ENCODE peak calls at places on chromosomes 6 and 20, in seven cellular contexts. I, R, C, V, U, F and T are unnamed samples.

GRCh38 chr20:63696311-63696627 is 183 bp upstream of the TNFRSF6B start:
- DNase-seq in I (peak; percentile 82), R (peak; percentile 40), C (peak; percentile 62), V (peak; percentile 61), U (peak; percentile 44), F (no peak), T (peak; percentile 73)

GRCh38 chr20:10611357-10611756 is 62.4 kb downstream of the JAG1 start:
- DNase-seq in I (peak; percentile 84), R (no peak), C (peak; percentile 75), V (peak; percentile 48), U (peak; percentile 63), F (no peak), T (peak; percentile 35)

GRCh38 chr6:56849876-56850275 is 105.0 kb upstream of the BEND6 start:
- DNase-seq in I (peak; percentile 65), R (no peak), C (peak; percentile 22), V (no peak), U (peak; percentile 89), F (no peak), T (no peak)

GRCh38 chr6:88869263-88870023 is 94.0 kb downstream of the RNGTT start:
- DNase-seq in I (no peak), R (no peak), C (no peak), V (peak; percentile 57), U (peak; percentile 40), F (no peak), T (no peak)

GRCh38 chr6:83226517-83226916 is 33.4 kb downstream of the RWDD2A start:
- DNase-seq in I (no peak), R (no peak), C (no peak), V (peak; percentile 7), U (no peak), F (no peak), T (no peak)

GRCh38 chr20:34473262-34473883 is 42.8 kb upstream of the DYNLRB1 start:
- DNase-seq in I (peak; percentile 71), R (peak; percentile 48), C (peak; percentile 68), V (peak; percentile 52), U (peak; percentile 86), F (peak; percentile 41), T (peak; percentile 65)

GRCh38 chr20:33871362-33871761 is 60.2 kb downstream of the CHMP4B start:
- DNase-seq in I (no peak), R (no peak), C (no peak), V (peak; percentile 55), U (peak; percentile 13), F (no peak), T (no peak)

GRCh38 chr6:124131259-124131658 is 327.6 kb downstream of the NKAIN2 start:
- DNase-seq in I (no peak), R (no peak), C (no peak), V (no peak), U (no peak), F (no peak), T (no peak)

GRCh38 chr20:20083796-20084195 is 31.5 kb downstream of the CFAP61 start:
- DNase-seq in I (peak; percentile 82), R (peak; percentile 19), C (peak; percentile 58), V (peak; percentile 64), U (peak; percentile 55), F (peak; percentile 64), T (peak; percentile 54)

GRCh38 chr6:1348675-1349074 is 36.8 kb downstream of the FOXQ1 start:
- DNase-seq in I (peak; percentile 63), R (no peak), C (peak; percentile 32), V (no peak), U (peak; percentile 31), F (no peak), T (no peak)

GRCh38 chr6:147141690-147142308 is 62.4 kb upstream of the STXBP5 start:
- DNase-seq in I (no peak), R (no peak), C (no peak), V (peak; percentile 81), U (peak; percentile 27), F (no peak), T (peak; percentile 50)

GRCh38 chr6:90538651-90539050 is 48.2 kb downstream of the MAP3K7 start:
- DNase-seq in I (no peak), R (no peak), C (no peak), V (no peak), U (peak; percentile 20), F (no peak), T (peak; percentile 7)

GRCh38 chr6:163176097-163176496 is 238.4 kb upstream of the QKI start:
- DNase-seq in I (no peak), R (no peak), C (no peak), V (no peak), U (no peak), F (no peak), T (no peak)

GRCh38 chr6:123393333-123393732 is 243.4 kb downstream of the TRDN start:
- DNase-seq in I (peak; percentile 27), R (no peak), C (no peak), V (peak; percentile 46), U (peak; percentile 35), F (peak; percentile 55), T (peak; percentile 12)

GRCh38 chr6:168042426-168043192 is 36.4 kb downstream of the FRMD1 start:
- DNase-seq in I (no peak), R (no peak), C (no peak), V (no peak), U (no peak), F (no peak), T (no peak)

GRCh38 chr6:23388239-23388803 is 737.7 kb upstream of the NRSN1 start:
- DNase-seq in I (no peak), R (no peak), C (no peak), V (no peak), U (no peak), F (no peak), T (no peak)

GRCh38 chr20:58271596-58272460 is 37.7 kb upstream of the RAB22A start:
- DNase-seq in I (no peak), R (no peak), C (no peak), V (no peak), U (no peak), F (no peak), T (no peak)

DNA sequence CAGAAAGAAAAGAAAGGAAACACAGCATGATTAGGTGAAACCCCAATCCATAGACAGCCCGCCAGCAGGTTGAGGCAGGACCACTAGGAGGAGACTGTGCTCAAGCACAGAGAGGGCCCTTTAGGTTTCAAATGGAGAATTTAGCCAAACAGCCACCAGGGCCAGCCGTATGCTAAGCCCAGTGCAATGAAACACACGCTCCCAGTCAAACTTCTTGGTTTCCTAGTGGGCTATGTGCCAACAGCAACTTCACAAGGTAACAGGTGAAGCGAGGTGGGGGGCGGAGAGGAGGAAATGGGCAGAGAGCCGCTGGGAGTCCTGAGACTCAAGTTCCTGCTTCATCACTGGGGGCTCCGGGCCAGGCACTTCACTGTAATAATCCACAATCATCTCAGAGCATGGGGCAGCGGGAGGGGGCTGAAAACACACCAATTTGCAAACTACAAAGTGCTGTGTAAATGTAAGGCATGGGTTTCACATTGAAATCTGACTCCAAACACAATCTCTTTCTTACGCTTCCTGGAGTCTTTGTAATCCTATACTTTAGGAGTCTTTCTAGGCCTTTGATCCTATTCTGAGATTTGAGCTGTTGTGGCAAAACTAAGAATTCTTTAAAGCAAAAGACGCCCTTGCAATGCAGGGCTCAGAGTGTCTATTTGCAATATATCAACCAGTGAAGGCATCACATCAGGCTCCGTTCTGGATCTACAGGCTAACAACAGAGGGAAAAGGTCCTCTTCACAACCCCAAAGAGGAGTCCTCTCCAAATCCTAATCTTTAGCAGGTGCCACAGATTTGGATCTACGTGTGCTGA is 117.3 kb downstream of the OPRM1 start:
- DNase-seq in I (peak; percentile 70), R (peak; percentile 52), C (peak; percentile 58), V (peak; percentile 33), U (peak; percentile 53), F (peak; percentile 49), T (peak; percentile 43)
- TF ChIP-seq EZH2phosphoT487 in I (no peak), R (no peak), C (no peak), V (no peak), U (no peak), F (no peak), T (no peak)

GRCh38 chr6:10882654-10883053 is 813 bp upstream of the GCM2 start:
- DNase-seq in I (no peak), R (no peak), C (peak; percentile 54), V (no peak), U (no peak), F (no peak), T (peak; percentile 5)

GRCh38 chr6:10883312-10884244 is 1.7 kb upstream of the GCM2 start:
- DNase-seq in I (peak; percentile 49), R (no peak), C (peak; percentile 49), V (no peak), U (no peak), F (no peak), T (no peak)

GRCh38 chr6:10890151-10890550 is 3.3 kb downstream of the SYCP2L start:
- DNase-seq in I (no peak), R (no peak), C (no peak), V (no peak), U (no peak), F (no peak), T (no peak)

GRCh38 chr6:10880366-10880765 is 1.5 kb downstream of the GCM2 start:
- DNase-seq in I (no peak), R (no peak), C (no peak), V (peak; percentile 9), U (peak; percentile 8), F (no peak), T (no peak)

DNA sequence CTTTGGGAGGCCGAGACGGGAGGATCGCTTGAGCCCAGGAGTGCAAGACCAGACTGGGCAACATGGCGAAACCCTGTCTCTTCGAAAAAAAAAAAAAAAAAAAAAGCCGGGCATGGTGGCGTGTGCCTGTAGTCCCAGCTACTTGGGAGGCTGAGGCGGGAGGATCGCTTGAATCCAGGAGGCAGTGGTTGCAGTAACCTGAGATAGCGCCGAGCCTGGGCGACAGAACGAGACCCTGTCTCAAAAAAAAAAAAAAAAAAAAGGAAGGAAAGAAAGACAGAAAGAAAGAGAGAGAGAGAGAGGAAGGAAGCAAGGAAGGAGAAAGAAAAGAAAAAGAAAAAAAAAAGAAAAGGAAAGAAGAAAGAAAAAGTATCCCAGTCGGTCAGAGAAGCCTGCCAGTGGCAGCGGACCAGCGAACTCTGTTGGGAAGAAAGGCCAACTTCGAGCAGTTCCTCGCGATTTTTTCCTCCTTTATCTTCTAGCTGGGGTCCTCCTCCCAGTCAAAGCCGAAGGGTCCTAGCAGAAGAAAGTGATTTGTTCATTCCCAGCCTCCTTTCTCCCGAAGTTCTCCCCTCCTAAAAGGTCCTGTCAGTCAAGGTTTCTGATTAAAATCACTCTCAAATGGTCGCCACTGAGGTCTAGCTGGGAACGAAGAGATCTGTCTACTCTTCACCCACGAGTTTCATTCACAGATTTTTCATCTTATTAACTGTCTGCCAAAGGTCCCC is 2.4 kb upstream of the SYCP2L start:
- DNase-seq in I (peak; percentile 79), R (no peak), C (peak; percentile 48), V (no peak), U (no peak), F (no peak), T (no peak)
- TF ChIP-seq EZH2 in I (no peak), R (no peak), C (peak; percentile 71), V (no peak), U (no peak), F (no peak), T (no peak)

DNA sequence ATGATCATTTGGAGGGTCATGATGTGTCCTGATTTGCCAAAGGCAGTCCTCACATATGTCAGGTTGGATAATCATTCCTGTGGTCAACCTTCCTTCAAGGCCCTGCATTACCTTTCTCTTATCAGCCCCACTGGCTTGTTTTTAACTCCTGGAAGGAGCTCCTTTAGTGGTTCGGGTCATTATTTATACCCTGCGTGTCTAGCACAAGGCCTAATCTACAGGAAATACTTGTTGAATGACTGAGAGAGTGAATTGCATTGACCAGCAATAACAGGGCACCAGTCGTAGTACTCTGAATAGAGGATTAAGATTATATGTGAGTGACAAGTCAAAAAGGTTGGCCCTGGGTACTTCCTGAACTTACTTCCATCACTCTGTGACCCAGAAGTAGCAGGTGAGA is 4.5 kb downstream of the HIVEP2 start:
- DNase-seq in I (no peak), R (no peak), C (no peak), V (no peak), U (peak; percentile 74), F (no peak), T (no peak)
- TF ChIP-seq EZH2phosphoT487 in I (no peak), R (no peak), C (no peak), V (no peak), U (no peak), F (no peak), T (no peak)

GRCh38 chr6:119881416-119881815 is 531.9 kb upstream of the MAN1A1 start:
- DNase-seq in I (no peak), R (no peak), C (no peak), V (no peak), U (peak; percentile 69), F (no peak), T (no peak)
- TF ChIP-seq EZH2 in I (no peak), R (no peak), C (no peak), V (no peak), U (no peak), F (no peak), T (no peak)